ENCODE peak calls at places on chromosomes 3 and 15, in ten cellular contexts. J, X, S, R, P, O, U, Y, V and E are unnamed samples.

GRCh38 chr15:101206173-101206572 is 45.7 kb downstream of the CHSY1 start:
- DNase-seq in J (no peak), X (peak), S (peak), R (no peak), P (no peak), O (no peak), U (no peak), Y (peak), V (no peak), E (no peak)

GRCh38 chr3:87987952-87988351 is 70.9 kb downstream of the CGGBP1 start:
- DNase-seq in J (no peak), X (peak), S (no peak), R (no peak), P (no peak), O (no peak), U (no peak), Y (no peak), V (no peak), E (no peak)

GRCh38 chr3:87120850-87121249 is 106.3 kb upstream of the CHMP2B start:
- DNase-seq in J (no peak), X (no peak), S (no peak), R (peak), P (no peak), O (no peak), U (peak), Y (no peak), V (no peak), E (no peak)

GRCh38 chr3:9480265-9480664 is 73.4 kb downstream of the LHFPL4 start:
- DNase-seq in J (no peak), X (no peak), S (no peak), R (no peak), P (no peak), O (no peak), U (no peak), Y (no peak), V (no peak), E (no peak)

GRCh38 chr15:31208804-31209203 is 107.3 kb upstream of the TRPM1 start:
- DNase-seq in J (no peak), X (no peak), S (no peak), R (no peak), P (no peak), O (no peak), U (no peak), Y (no peak), V (no peak), E (no peak)

GRCh38 chr3:9862391-9863235 is 17.4 kb downstream of the CIDEC start:
- DNase-seq in J (no peak), X (peak), S (peak), R (no peak), P (peak), O (peak), U (peak), Y (peak), V (no peak), E (peak)

GRCh38 chr3:171996178-171996817 is 43.1 kb upstream of the FNDC3B start:
- DNase-seq in J (no peak), X (no peak), S (no peak), R (no peak), P (no peak), O (no peak), U (no peak), Y (no peak), V (no peak), E (no peak)

GRCh38 chr3:143856252-143856977 is 8.1 kb upstream of the SLC9A9 start:
- DNase-seq in J (no peak), X (no peak), S (no peak), R (no peak), P (no peak), O (no peak), U (no peak), Y (no peak), V (no peak), E (no peak)

GRCh38 chr3:196645917-196646735 is 6.6 kb downstream of the NRROS start:
- DNase-seq in J (no peak), X (no peak), S (no peak), R (no peak), P (no peak), O (no peak), U (no peak), Y (no peak), V (no peak), E (no peak)

GRCh38 chr15:64017591-64018163 is 28.6 kb downstream of the DAPK2 start:
- DNase-seq in J (no peak), X (no peak), S (no peak), R (no peak), P (no peak), O (no peak), U (no peak), Y (peak), V (no peak), E (no peak)

GRCh38 chr3:65854606-65855304 is 184.0 kb downstream of the MAGI1 start:
- DNase-seq in J (no peak), X (peak), S (no peak), R (no peak), P (peak), O (no peak), U (no peak), Y (no peak), V (peak), E (no peak)

GRCh38 chr3:37210230-37210629 is 35.8 kb upstream of the LRRFIP2 start:
- DNase-seq in J (peak), X (peak), S (no peak), R (no peak), P (no peak), O (no peak), U (no peak), Y (peak), V (no peak), E (no peak)

GRCh38 chr15:39471791-39472190 is 109.1 kb upstream of the THBS1 start:
- DNase-seq in J (no peak), X (no peak), S (no peak), R (no peak), P (no peak), O (no peak), U (no peak), Y (peak), V (no peak), E (no peak)

GRCh38 chr3:66039590-66039887 is 821 bp upstream of the MAGI1 start:
- DNase-seq in J (no peak), X (peak), S (no peak), R (no peak), P (peak), O (peak), U (peak), Y (peak), V (no peak), E (no peak)

GRCh38 chr3:125051715-125052581 is 3.8 kb downstream of the HEG1 start:
- DNase-seq in J (peak), X (peak), S (peak), R (no peak), P (no peak), O (peak), U (no peak), Y (peak), V (no peak), E (peak)

GRCh38 chr3:51955893-51956770 is 951 bp downstream of the GPR62 start:
- DNase-seq in J (no peak), X (no peak), S (no peak), R (no peak), P (no peak), O (no peak), U (peak), Y (no peak), V (no peak), E (peak)

GRCh38 chr3:64150527-64151238 is 74.6 kb downstream of the PRICKLE2 start:
- DNase-seq in J (peak), X (peak), S (no peak), R (peak), P (peak), O (peak), U (no peak), Y (peak), V (peak), E (no peak)

GRCh38 chr3:143433787-143434378 is 314.3 kb downstream of the CHST2 start:
- DNase-seq in J (no peak), X (no peak), S (no peak), R (no peak), P (no peak), O (no peak), U (no peak), Y (no peak), V (no peak), E (no peak)

GRCh38 chr3:107404727-107405519 is 27.7 kb downstream of the CCDC54 start:
- DNase-seq in J (peak), X (peak), S (no peak), R (no peak), P (no peak), O (no peak), U (no peak), Y (peak), V (no peak), E (no peak)